ENCODE peak calls at places on chromosomes 11 and 22, in nine cellular contexts. F is neural crest cell; J is CD4-positive, alpha-beta T cell; X is PC-9; Y is mesothelial cell of epicardium; Z is PC-3; R is CD8-positive, alpha-beta T cell; W is fibroblast of mammary gland; S is kidney epithelial cell. O is an unnamed sample.

GRCh38 chr11:69580529-69580928 is 60.4 kb upstream of the CCND1 start:
- DNase-seq in W (no peak), Z (no peak), X (no peak), R (no peak), J (no peak), F (no peak), S (no peak), Y (no peak), O (no peak)

GRCh38 chr22:19448076-19448607 is 631 bp upstream of the C22orf39 start:
- DNase-seq in R (no peak), J (no peak), W (peak; percentile 93), F (no peak), Y (no peak), X (no peak), S (no peak), Z (peak; percentile 20), O (peak; percentile 43)

GRCh38 chr11:113725411-113725810 is 19.3 kb upstream of the TMPRSS5 start:
- DNase-seq in Z (peak; percentile 34), R (no peak), X (no peak), S (no peak), W (no peak), J (no peak), Y (no peak), F (no peak), O (no peak)

GRCh38 chr11:8839957-8840945 is 70.7 kb upstream of the AKIP1 start:
- DNase-seq in X (no peak), Y (no peak), F (peak; percentile 29), W (no peak), S (no peak), R (no peak), J (no peak), Z (peak; percentile 27), O (no peak)

GRCh38 chr22:17786435-17787158 is 12.3 kb upstream of the BID start:
- DNase-seq in Z (no peak), X (no peak), F (peak; percentile 40), R (no peak), J (no peak), W (peak; percentile 71), S (no peak), Y (no peak), O (peak; percentile 6)

GRCh38 chr11:27200779-27201453 is 160.3 kb downstream of the BBOX1 start:
- DNase-seq in Z (no peak), F (no peak), X (no peak), W (no peak), J (no peak), R (no peak), Y (no peak), S (no peak), O (no peak)

GRCh38 chr22:45429424-45429823 is 15.9 kb downstream of the RIBC2 start:
- DNase-seq in Z (no peak), R (no peak), W (no peak), S (no peak), Y (no peak), J (no peak), F (no peak), X (no peak), O (no peak)

GRCh38 chr11:61695917-61696316 is 15.7 kb downstream of the DAGLA start:
- DNase-seq in Z (peak; percentile 93), S (peak; percentile 72), F (no peak), W (peak; percentile 78), J (peak; percentile 84), X (peak; percentile 91), R (peak; percentile 85), Y (no peak), O (peak; percentile 72)

GRCh38 chr11:17765381-17766359 is 31.1 kb downstream of the KCNC1 start:
- DNase-seq in X (no peak), S (no peak), Z (no peak), W (no peak), J (no peak), Y (no peak), F (peak; percentile 55), R (no peak), O (peak; percentile 9)

GRCh38 chr11:17767914-17768313 is 33.3 kb downstream of the KCNC1 start:
- DNase-seq in X (no peak), Y (no peak), S (no peak), F (no peak), Z (no peak), R (no peak), J (no peak), W (no peak), O (no peak)

GRCh38 chr11:17768547-17768946 is 34.0 kb downstream of the KCNC1 start:
- DNase-seq in J (no peak), S (no peak), X (no peak), Y (no peak), R (no peak), Z (no peak), W (no peak), F (no peak), O (no peak)

GRCh38 chr11:17767301-17767885 is 32.8 kb downstream of the KCNC1 start:
- DNase-seq in R (no peak), Z (no peak), Y (no peak), X (no peak), W (peak; percentile 26), F (no peak), J (no peak), S (no peak), O (no peak)

GRCh38 chr11:17766590-17766989 is 32.0 kb downstream of the KCNC1 start:
- DNase-seq in R (no peak), Y (no peak), F (no peak), X (no peak), W (no peak), S (no peak), J (no peak), Z (no peak), O (no peak)
- TF ChIP-seq CTCF in R (no peak), Y (no peak), F (no peak), X (peak; percentile 35), W (no peak), S (no peak), J (no peak), Z (no peak), O (no peak)

GRCh38 chr11:9992306-9992705 is 301.7 kb downstream of the SBF2 start:
- DNase-seq in J (no peak), W (no peak), X (no peak), Z (no peak), S (no peak), R (no peak), F (no peak), Y (no peak), O (no peak)

DNA sequence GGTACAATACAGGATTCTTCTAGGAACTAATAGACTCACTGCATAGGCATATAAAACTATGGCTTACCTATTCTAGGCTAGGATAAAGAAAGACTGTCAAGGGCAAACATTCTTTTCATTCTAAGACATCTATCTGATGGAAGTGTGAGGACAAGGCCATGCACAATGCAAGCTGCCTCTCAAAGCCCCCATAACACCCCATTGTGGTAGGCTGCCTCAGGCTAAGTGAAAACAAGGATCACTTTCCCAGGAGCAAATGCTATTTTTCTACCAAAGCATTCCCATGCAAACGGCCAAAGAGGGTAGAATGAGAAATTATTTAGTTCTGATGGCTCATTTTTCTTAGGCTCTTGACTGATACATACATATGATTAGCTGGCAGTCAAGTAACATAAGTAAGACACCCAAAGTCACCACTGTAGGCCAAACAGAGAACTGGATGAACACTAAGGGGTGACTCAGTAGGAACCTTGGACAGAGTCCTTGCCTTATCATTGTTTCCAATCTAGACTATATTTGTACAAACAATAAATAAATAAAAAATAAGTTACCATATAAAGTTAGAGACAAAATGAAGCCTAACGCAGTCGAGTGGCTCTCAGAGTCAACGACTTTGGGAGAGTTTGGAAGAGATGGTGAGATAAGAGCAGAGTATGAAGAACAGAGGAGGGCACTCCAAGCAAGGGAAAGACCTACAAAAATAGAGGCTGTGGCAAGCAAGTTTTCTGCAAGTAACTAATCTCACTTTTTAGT is 303.6 kb downstream of the SBF2 start:
- DNase-seq in W (peak; percentile 41), F (no peak), S (no peak), J (no peak), R (no peak), X (no peak), Z (peak; percentile 71), Y (no peak), O (peak; percentile 34)
- TF ChIP-seq CTCF in W (peak; percentile 17), F (no peak), S (no peak), J (no peak), R (no peak), X (no peak), Z (peak; percentile 45), Y (no peak), O (peak; percentile 30)

GRCh38 chr11:44113572-44113971 is 18.1 kb downstream of the EXT2 start:
- DNase-seq in Z (no peak), Y (no peak), R (no peak), X (no peak), J (no peak), S (no peak), F (no peak), W (no peak), O (no peak)

GRCh38 chr11:44110231-44110679 is 14.8 kb downstream of the EXT2 start:
- DNase-seq in J (peak; percentile 18), W (peak; percentile 55), Z (peak; percentile 66), S (no peak), R (peak; percentile 34), X (no peak), F (peak; percentile 58), Y (peak; percentile 66), O (peak; percentile 12)

GRCh38 chr11:44113018-44113417 is 17.5 kb downstream of the EXT2 start:
- DNase-seq in F (no peak), R (no peak), Z (no peak), W (no peak), S (no peak), Y (no peak), X (no peak), J (no peak), O (no peak)

GRCh38 chr11:44108260-44108659 is 12.8 kb downstream of the EXT2 start:
- DNase-seq in J (no peak), X (no peak), W (no peak), Y (no peak), S (no peak), F (no peak), R (no peak), Z (no peak), O (no peak)

DNA sequence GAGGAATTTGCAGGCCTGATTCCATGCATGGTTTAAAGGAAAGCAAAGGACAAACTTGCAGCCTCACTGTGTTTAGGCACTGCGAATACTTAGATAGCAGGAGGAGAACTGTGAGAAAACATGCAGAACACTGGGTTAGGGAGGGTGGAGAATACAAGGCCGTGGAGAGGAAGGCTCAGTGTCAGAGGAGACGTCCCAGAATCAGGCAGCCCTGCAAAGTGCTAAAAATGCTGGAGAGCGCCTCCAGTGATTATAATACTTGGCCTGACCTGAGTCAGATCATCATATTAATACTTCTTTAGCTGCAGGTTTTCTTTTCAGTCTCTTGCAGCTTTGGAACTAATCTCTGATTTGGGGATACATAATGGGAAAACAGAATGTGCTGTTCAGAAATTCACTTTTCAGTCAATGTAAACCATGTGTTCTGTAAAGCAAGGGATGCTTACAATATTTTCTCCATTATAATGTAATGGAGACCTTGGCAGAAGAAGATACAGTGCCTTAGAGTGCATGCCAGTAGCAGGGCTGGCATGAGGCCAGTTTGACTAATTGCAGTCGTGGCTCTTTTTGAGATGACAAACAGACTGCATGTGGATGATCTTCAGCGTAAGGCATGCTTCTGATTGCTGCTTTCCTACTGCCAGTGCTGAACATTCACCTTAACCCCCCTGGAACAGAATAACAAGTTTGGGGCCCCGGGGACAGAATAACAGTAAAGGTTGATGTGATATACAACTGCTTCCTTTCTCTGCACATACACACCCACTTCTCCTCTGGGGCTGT is 16.8 kb downstream of the EXT2 start:
- DNase-seq in S (no peak), R (no peak), W (peak; percentile 81), Y (no peak), Z (peak; percentile 29), F (no peak), J (no peak), X (no peak), O (peak; percentile 85)
- TF ChIP-seq CTCF in S (no peak), R (no peak), W (no peak), Y (no peak), Z (no peak), F (no peak), J (no peak), X (no peak), O (no peak)

DNA sequence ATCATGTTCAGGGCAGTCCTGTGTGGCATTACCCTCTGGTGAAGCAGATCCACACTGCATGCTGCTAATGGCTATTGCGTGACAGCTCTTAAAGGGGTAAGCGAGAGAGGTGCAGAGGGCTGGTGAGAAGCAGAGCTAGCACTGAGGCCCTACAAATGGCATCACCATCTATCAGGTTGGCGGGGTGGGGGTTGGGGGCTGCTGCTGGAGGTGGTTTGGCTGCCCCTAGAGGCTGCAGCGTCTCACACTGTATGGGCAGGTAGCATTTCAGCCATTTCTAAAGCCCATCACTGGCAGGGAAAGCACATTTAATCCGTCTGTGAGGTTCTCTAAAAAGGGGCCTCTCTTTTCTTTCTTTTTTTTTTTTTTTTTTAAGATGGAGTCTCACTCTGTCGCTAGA is 16.8 kb upstream of the TMA7B start:
- DNase-seq in X (no peak), J (no peak), S (no peak), Z (peak; percentile 6), Y (no peak), W (no peak), R (no peak), F (no peak), O (no peak)
- TF ChIP-seq CTCF in X (peak; percentile 8), J (no peak), S (no peak), Z (peak; percentile 31), Y (no peak), W (no peak), R (no peak), F (peak; percentile 27), O (peak; percentile 10)